ENCODE peak calls at places on chromosomes 4 and X, in nine cellular contexts. V is AG09319, A is heart left ventricle, F is suprapubic skin, Q is neural crest cell, W is stomach, X is HCT116, P is psoas muscle, N is bronchial epithelial cell. S is an unnamed sample.

GRCh38 chr4:165328708-165329107 is 1.2 kb downstream of the MSMO1 start:
- DNase-seq in V (no peak), A (no peak), F (no peak), Q (no peak), W (no peak), X (no peak), P (no peak), N (peak; percentile 27), S (peak; percentile 32)

GRCh38 chr4:186723207-186724047 is at the start of gene FAT1:
- DNase-seq in V (peak; percentile 68), A (peak; percentile 73), F (no peak), Q (peak; percentile 66), W (peak; percentile 72), X (no peak), P (peak; percentile 72), N (no peak), S (peak; percentile 76)

GRCh38 chrX:132615396-132616131 is 126.7 kb upstream of the MBNL3 start:
- DNase-seq in V (no peak), A (peak; percentile 8), F (peak; percentile 60), Q (peak; percentile 55), W (peak; percentile 48), X (peak; percentile 29), P (no peak), N (peak; percentile 74), S (peak; percentile 64)

GRCh38 chrX:49282647-49283011 is 13.0 kb downstream of the PPP1R3F start:
- DNase-seq in V (no peak), A (no peak), F (no peak), Q (no peak), W (peak; percentile 25), X (peak; percentile 13), P (no peak), N (peak; percentile 13), S (no peak)

GRCh38 chr4:40033603-40034002 is 23.0 kb upstream of the N4BP2 start:
- DNase-seq in V (no peak), A (no peak), F (no peak), Q (no peak), W (no peak), X (no peak), P (no peak), N (no peak), S (no peak)

GRCh38 chr4:13548984-13549546 is 4.8 kb upstream of the NKX3-2 start:
- DNase-seq in V (peak; percentile 40), A (peak; percentile 61), F (no peak), Q (peak; percentile 96), W (peak; percentile 81), X (peak; percentile 79), P (peak; percentile 79), N (peak; percentile 59), S (peak; percentile 85)

GRCh38 chr4:6560416-6561172 is 14.4 kb upstream of the MAN2B2 start:
- DNase-seq in V (no peak), A (no peak), F (no peak), Q (no peak), W (no peak), X (no peak), P (no peak), N (peak; percentile 34), S (no peak)

GRCh38 chrX:40104649-40105015 is 6.9 kb upstream of the BCOR start:
- DNase-seq in V (no peak), A (peak; percentile 43), F (no peak), Q (no peak), W (peak; percentile 60), X (no peak), P (peak; percentile 66), N (no peak), S (peak; percentile 65)

GRCh38 chrX:65586491-65586890 is 51.9 kb upstream of the LAS1L start:
- DNase-seq in V (no peak), A (no peak), F (no peak), Q (no peak), W (no peak), X (no peak), P (no peak), N (peak; percentile 78), S (peak; percentile 84)

GRCh38 chrX:108171671-108172070 is 80.1 kb downstream of the ATG4A start:
- DNase-seq in V (no peak), A (no peak), F (no peak), Q (no peak), W (no peak), X (no peak), P (no peak), N (no peak), S (no peak)

GRCh38 chr4:110196206-110196870 is 2.1 kb downstream of the ELOVL6 start:
- DNase-seq in V (no peak), A (peak; percentile 44), F (no peak), Q (peak; percentile 54), W (peak; percentile 45), X (no peak), P (peak; percentile 35), N (no peak), S (peak; percentile 53)
- TF ChIP-seq CTCF in V (no peak), A (no peak), F (no peak), Q (no peak), W (no peak), X (no peak), P (no peak), N (no peak), S (no peak)

DNA sequence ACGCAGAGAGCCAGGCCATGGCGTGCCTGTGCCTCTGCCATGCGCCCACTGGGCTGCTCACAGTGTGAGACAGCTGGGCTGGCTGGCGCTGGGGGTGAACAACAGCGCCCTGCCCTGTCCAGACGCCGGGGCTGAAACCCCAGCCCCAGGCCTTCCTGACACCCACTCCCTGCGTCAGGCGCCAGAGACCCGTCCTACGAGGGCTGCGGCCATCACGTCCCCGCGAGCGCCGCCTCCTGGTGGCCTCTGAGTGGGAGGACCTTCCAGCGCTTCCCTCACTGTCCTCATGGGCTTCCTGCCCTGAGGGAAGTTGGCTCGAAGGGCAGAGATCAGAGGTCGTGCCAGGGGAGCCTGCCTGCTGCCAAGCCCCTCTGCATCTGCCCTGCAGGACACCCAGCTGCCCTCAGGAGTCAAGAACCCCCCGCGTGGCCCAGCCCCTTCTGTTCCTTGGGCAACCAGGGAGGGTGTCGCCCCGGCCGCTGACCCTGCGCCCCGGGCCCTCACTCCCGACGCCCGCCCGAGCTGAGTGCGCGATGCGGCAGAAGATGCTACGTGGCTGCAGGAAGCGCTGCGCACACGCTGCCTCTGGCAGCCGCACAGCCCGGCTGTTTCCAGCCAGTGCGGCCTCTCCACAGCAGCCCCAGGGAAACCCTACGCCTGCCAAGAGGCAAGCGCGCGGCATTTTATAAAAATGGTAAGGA is 16.2 kb downstream of the NELFA start:
- DNase-seq in V (no peak), A (no peak), F (peak; percentile 77), Q (no peak), W (no peak), X (no peak), P (no peak), N (no peak), S (no peak)
- TF ChIP-seq CTCF in V (peak; percentile 27), A (no peak), F (no peak), Q (no peak), W (no peak), X (peak; percentile 25), P (no peak), N (no peak), S (no peak)

DNA sequence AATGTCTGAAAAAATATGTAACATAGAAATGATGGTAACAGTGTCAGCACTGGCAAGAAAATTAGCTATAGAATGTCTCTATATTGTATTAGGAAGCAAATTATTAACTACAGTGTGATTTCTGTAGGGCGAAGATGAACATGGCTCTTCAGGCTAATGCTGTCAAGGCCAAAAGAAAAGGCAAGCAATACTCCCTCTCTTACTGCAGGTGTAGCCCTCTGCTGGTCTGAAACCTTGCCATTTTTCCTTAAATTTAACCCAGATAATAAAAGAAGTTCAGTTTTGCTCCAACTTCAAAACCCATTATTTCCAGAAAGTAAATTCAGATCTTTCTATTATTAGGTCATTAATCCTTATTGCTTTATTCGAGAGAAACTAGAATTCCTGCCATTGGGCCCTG is 215.9 kb downstream of the LRBA start:
- DNase-seq in V (no peak), A (no peak), F (no peak), Q (no peak), W (no peak), X (no peak), P (no peak), N (no peak), S (no peak)
- TF ChIP-seq CTCF in V (no peak), A (no peak), F (no peak), Q (peak; percentile 36), W (no peak), X (peak; percentile 33), P (no peak), N (no peak), S (no peak)

DNA sequence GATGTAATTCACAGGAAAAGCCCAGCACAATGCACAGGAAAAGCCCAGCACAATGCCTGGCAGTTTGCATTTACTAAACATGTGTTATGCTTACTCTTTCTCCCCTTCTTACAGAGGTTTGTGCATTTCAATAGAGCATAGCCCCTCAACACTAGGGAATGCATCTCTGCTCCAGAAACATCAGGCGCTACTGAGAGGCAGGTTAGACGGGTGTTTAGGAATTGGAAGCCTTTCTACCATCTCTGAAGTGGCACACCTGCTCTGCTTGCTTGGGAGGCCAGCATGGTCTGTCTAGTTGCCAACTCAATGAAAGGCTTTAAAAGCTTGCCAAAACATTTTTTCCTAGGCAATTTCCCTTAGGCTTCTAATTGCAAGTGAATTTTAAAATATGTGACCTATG is 55.7 kb downstream of the GRID2 start:
- DNase-seq in V (no peak), A (no peak), F (no peak), Q (no peak), W (peak; percentile 28), X (no peak), P (no peak), N (no peak), S (no peak)
- TF ChIP-seq CTCF in V (no peak), A (no peak), F (no peak), Q (no peak), W (no peak), X (no peak), P (no peak), N (no peak), S (no peak)

GRCh38 chr4:95020521-95020920 is 262.8 kb downstream of the BMPR1B start:
- DNase-seq in V (no peak), A (no peak), F (no peak), Q (no peak), W (no peak), X (no peak), P (no peak), N (no peak), S (no peak)
- TF ChIP-seq CTCF in V (no peak), A (no peak), F (no peak), Q (no peak), W (no peak), X (no peak), P (no peak), N (no peak), S (no peak)

GRCh38 chr4:180028682-180029081 is 2214.5 kb upstream of the TENM3 start:
- DNase-seq in V (no peak), A (no peak), F (no peak), Q (peak; percentile 45), W (no peak), X (peak; percentile 33), P (peak; percentile 8), N (peak; percentile 3), S (peak; percentile 62)
- TF ChIP-seq CTCF in V (peak; percentile 6), A (no peak), F (no peak), Q (peak; percentile 65), W (no peak), X (peak; percentile 51), P (no peak), N (peak; percentile 22), S (peak; percentile 40)

DNA sequence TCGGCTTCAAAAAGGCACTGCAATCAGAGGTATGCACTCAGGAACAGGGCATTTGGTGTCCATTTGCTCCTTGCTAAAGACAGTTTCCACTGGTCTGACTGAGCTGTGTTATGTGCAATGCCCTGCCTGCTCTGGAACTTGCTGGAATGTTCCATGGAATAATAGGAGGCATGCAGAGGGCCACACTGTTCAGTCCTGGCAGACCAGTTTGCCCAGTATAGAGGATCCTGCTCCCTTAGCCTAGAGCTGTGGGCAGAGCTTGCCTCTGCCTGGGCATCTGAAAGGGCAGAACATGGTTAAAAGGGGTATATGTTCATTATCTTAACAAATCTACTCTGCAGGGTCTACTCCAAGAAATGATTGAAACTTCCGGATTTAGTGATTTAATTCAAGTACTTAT is 27.8 kb upstream of the CD99L2 start:
- DNase-seq in V (no peak), A (no peak), F (no peak), Q (no peak), W (no peak), X (no peak), P (no peak), N (peak; percentile 0), S (no peak)
- TF ChIP-seq CTCF in V (no peak), A (no peak), F (no peak), Q (no peak), W (no peak), X (no peak), P (no peak), N (no peak), S (no peak)